ENCODE peak calls at places on chromosomes 3 and 15, in four cellular contexts. One of them, this sample, is unnamed.

GRCh38 chr3:20066848-20067617 is 26.8 kb downstream of the KAT2B start:
- DNase-seq in pancreas: no peak
- DNase-seq in cardiac muscle cell: no peak
- DNase-seq in H9: no peak
- DNase-seq in this sample: no peak

GRCh38 chr3:55434789-55435188 is 52.3 kb downstream of the WNT5A start:
- DNase-seq in pancreas: peak
- DNase-seq in cardiac muscle cell: no peak
- DNase-seq in H9: peak
- DNase-seq in this sample: no peak

GRCh38 chr3:55091381-55092225 is 163.7 kb upstream of the LRTM1 start:
- DNase-seq in pancreas: no peak
- DNase-seq in cardiac muscle cell: no peak
- DNase-seq in H9: no peak
- DNase-seq in this sample: no peak

GRCh38 chr3:46953265-46954010 is 23.1 kb downstream of the CCDC12 start:
- DNase-seq in pancreas: no peak
- DNase-seq in cardiac muscle cell: no peak
- DNase-seq in H9: no peak
- DNase-seq in this sample: no peak

GRCh38 chr3:38644016-38644661 is 5.3 kb downstream of the SCN5A start:
- DNase-seq in pancreas: no peak
- DNase-seq in cardiac muscle cell: no peak
- DNase-seq in H9: peak
- DNase-seq in this sample: no peak

GRCh38 chr15:48367483-48367882 is 36.3 kb downstream of the DUT start:
- DNase-seq in pancreas: no peak
- DNase-seq in cardiac muscle cell: no peak
- DNase-seq in H9: no peak
- DNase-seq in this sample: no peak

GRCh38 chr3:185687479-185687878 is 101.4 kb downstream of the SENP2 start:
- DNase-seq in pancreas: no peak
- DNase-seq in cardiac muscle cell: no peak
- DNase-seq in H9: no peak
- DNase-seq in this sample: no peak

GRCh38 chr3:81998139-81998755 is 236.8 kb upstream of the GBE1 start:
- DNase-seq in pancreas: peak
- DNase-seq in cardiac muscle cell: no peak
- DNase-seq in H9: no peak
- DNase-seq in this sample: no peak

GRCh38 chr3:34947849-34948248 is 691.5 kb upstream of the ARPP21 start:
- DNase-seq in pancreas: no peak
- DNase-seq in cardiac muscle cell: peak
- DNase-seq in H9: no peak
- DNase-seq in this sample: no peak

GRCh38 chr3:127371846-127372245 is 84.0 kb upstream of the PRR20G start:
- DNase-seq in pancreas: no peak
- DNase-seq in cardiac muscle cell: no peak
- DNase-seq in H9: no peak
- DNase-seq in this sample: no peak

GRCh38 chr3:49619649-49620048 is 54.5 kb upstream of the APEH start:
- DNase-seq in pancreas: no peak
- DNase-seq in cardiac muscle cell: no peak
- DNase-seq in H9: no peak
- DNase-seq in this sample: no peak

GRCh38 chr15:60941448-60941847 is 287.7 kb downstream of the RORA start:
- DNase-seq in pancreas: no peak
- DNase-seq in cardiac muscle cell: no peak
- DNase-seq in H9: no peak
- DNase-seq in this sample: no peak

GRCh38 chr3:98903099-98903498 is 1.6 kb upstream of the DCBLD2 start:
- DNase-seq in pancreas: no peak
- DNase-seq in cardiac muscle cell: no peak
- DNase-seq in H9: no peak
- DNase-seq in this sample: no peak

GRCh38 chr15:100468265-100468664 is 60.5 kb downstream of the CERS3 start:
- DNase-seq in pancreas: peak
- DNase-seq in cardiac muscle cell: peak
- DNase-seq in H9: no peak
- DNase-seq in this sample: no peak

GRCh38 chr3:79012946-79013362 is 754.8 kb downstream of the ROBO1 start:
- DNase-seq in pancreas: no peak
- DNase-seq in cardiac muscle cell: no peak
- DNase-seq in H9: no peak
- DNase-seq in this sample: no peak

GRCh38 chr3:52291508-52292181 is 4.0 kb downstream of the GLYCTK start:
- DNase-seq in pancreas: peak
- DNase-seq in cardiac muscle cell: peak
- DNase-seq in H9: no peak
- DNase-seq in this sample: peak

GRCh38 chr15:40511093-40511471 is 40.3 kb downstream of the CHST14 start:
- DNase-seq in pancreas: no peak
- DNase-seq in cardiac muscle cell: no peak
- DNase-seq in H9: no peak
- DNase-seq in this sample: no peak

GRCh38 chr3:69683076-69683806 is 56.0 kb upstream of the MITF start:
- DNase-seq in pancreas: no peak
- DNase-seq in cardiac muscle cell: no peak
- DNase-seq in H9: no peak
- DNase-seq in this sample: no peak

GRCh38 chr3:127836004-127836882 is 13.9 kb upstream of the MGLL start:
- DNase-seq in pancreas: no peak
- DNase-seq in cardiac muscle cell: no peak
- DNase-seq in H9: no peak
- DNase-seq in this sample: no peak

GRCh38 chr3:140128217-140129137 is 193.5 kb downstream of the CLSTN2 start:
- DNase-seq in pancreas: peak
- DNase-seq in cardiac muscle cell: peak
- DNase-seq in H9: peak
- DNase-seq in this sample: no peak

GRCh38 chr3:35042210-35042960 is 596.9 kb upstream of the ARPP21 start:
- DNase-seq in pancreas: no peak
- DNase-seq in cardiac muscle cell: no peak
- DNase-seq in H9: no peak
- DNase-seq in this sample: no peak

GRCh38 chr15:38593523-38593922 is 28.9 kb upstream of the RASGRP1 start:
- DNase-seq in pancreas: no peak
- DNase-seq in cardiac muscle cell: peak
- DNase-seq in H9: no peak
- DNase-seq in this sample: no peak

GRCh38 chr3:63192248-63192647 is 85.9 kb upstream of the SYNPR start:
- DNase-seq in pancreas: peak
- DNase-seq in cardiac muscle cell: no peak
- DNase-seq in H9: no peak
- DNase-seq in this sample: no peak

GRCh38 chr15:30055604-30056003 is 27.2 kb upstream of the GOLGA8J start:
- DNase-seq in pancreas: no peak
- DNase-seq in cardiac muscle cell: no peak
- DNase-seq in H9: no peak
- DNase-seq in this sample: no peak

GRCh38 chr3:132180337-132180791 is 136.8 kb upstream of the ACP3 start:
- DNase-seq in pancreas: no peak
- DNase-seq in cardiac muscle cell: peak
- DNase-seq in H9: peak
- DNase-seq in this sample: no peak

GRCh38 chr3:33438871-33439270 is 1.3 kb downstream of the UBP1 start:
- DNase-seq in pancreas: no peak
- DNase-seq in cardiac muscle cell: no peak
- DNase-seq in H9: no peak
- DNase-seq in this sample: no peak

GRCh38 chr3:180306691-180307090 is 270.0 kb upstream of the PEX5L start:
- DNase-seq in pancreas: no peak
- DNase-seq in cardiac muscle cell: no peak
- DNase-seq in H9: no peak
- DNase-seq in this sample: no peak

GRCh38 chr3:152471814-152472605 is 203.3 kb downstream of the MBNL1 start:
- DNase-seq in pancreas: peak
- DNase-seq in cardiac muscle cell: peak
- DNase-seq in H9: peak
- DNase-seq in this sample: peak

GRCh38 chr15:42149493-42150245 is 6.8 kb downstream of the PLA2G4F start:
- DNase-seq in pancreas: no peak
- DNase-seq in cardiac muscle cell: no peak
- DNase-seq in H9: no peak
- DNase-seq in this sample: no peak

DNA sequence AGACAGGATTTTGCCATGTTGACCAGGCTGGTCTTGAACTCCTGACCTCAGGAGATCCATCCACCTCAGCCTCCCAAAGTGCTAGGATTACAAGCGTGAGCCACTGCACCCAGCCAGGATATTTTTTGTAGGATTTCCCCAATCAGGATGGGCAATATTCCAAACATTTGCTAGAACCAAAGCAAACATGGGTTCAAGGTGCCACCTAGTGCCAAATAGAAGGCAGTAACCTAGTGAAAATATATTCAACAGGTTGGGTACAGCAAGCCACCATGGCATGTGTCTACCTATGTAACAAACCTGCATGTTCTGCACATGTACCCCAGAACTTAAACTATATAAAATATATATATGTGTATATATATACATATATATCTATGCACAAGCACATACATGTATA is 185.9 kb upstream of the CADM2 start:
- DNase-seq in pancreas: peak
- DNase-seq in cardiac muscle cell: no peak
- DNase-seq in H9: no peak
- DNase-seq in this sample: no peak
- TF ChIP-seq CTCF in pancreas: no peak
- TF ChIP-seq CTCF in cardiac muscle cell: no peak
- TF ChIP-seq CTCF in H9: peak
- TF ChIP-seq CTCF in this sample: no peak

DNA sequence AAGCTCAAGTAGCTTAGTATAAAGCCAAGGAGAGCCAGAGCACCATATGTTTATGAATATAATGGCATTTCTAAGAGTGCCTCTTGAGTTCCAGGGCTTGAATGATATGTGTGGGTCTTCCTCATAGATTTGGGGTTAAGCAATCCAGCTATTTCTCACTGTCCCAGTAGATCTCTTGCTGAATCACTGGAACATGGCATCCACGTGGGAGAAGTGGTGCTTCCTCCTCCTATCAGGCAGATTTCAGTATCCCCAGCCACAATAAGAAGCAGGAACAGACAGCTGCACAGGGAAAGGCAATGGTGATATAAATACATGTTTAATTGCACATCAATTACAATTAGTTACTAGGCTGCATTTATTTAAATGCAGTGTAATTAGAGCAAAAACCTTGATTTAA is 775.6 kb downstream of the AGBL1 start:
- DNase-seq in pancreas: no peak
- DNase-seq in cardiac muscle cell: no peak
- DNase-seq in H9: no peak
- DNase-seq in this sample: no peak
- H3K27ac ChIP-seq in pancreas: no peak
- H3K27ac ChIP-seq in cardiac muscle cell: no peak
- H3K27ac ChIP-seq in H9: no peak
- H3K27ac ChIP-seq in this sample: no peak

GRCh38 chr15:88939486-88939806 is 26.3 kb upstream of the MFGE8 start:
- DNase-seq in pancreas: no peak
- DNase-seq in cardiac muscle cell: no peak
- DNase-seq in H9: no peak
- DNase-seq in this sample: no peak
- TF ChIP-seq CTCF in pancreas: no peak
- TF ChIP-seq CTCF in cardiac muscle cell: no peak
- TF ChIP-seq CTCF in H9: no peak
- TF ChIP-seq CTCF in this sample: no peak

GRCh38 chr15:28934645-28935044 is 48.9 kb downstream of the APBA2 start:
- DNase-seq in pancreas: no peak
- DNase-seq in cardiac muscle cell: no peak
- DNase-seq in H9: no peak
- DNase-seq in this sample: no peak

GRCh38 chr15:28936481-28936881 is 50.7 kb downstream of the APBA2 start:
- DNase-seq in pancreas: no peak
- DNase-seq in cardiac muscle cell: no peak
- DNase-seq in H9: no peak
- DNase-seq in this sample: no peak

GRCh38 chr15:28935316-28935715 is 49.5 kb downstream of the APBA2 start:
- DNase-seq in pancreas: no peak
- DNase-seq in cardiac muscle cell: peak
- DNase-seq in H9: peak
- DNase-seq in this sample: peak

GRCh38 chr15:28937271-28937670 is 51.5 kb downstream of the APBA2 start:
- DNase-seq in pancreas: no peak
- DNase-seq in cardiac muscle cell: no peak
- DNase-seq in H9: no peak
- DNase-seq in this sample: no peak

DNA sequence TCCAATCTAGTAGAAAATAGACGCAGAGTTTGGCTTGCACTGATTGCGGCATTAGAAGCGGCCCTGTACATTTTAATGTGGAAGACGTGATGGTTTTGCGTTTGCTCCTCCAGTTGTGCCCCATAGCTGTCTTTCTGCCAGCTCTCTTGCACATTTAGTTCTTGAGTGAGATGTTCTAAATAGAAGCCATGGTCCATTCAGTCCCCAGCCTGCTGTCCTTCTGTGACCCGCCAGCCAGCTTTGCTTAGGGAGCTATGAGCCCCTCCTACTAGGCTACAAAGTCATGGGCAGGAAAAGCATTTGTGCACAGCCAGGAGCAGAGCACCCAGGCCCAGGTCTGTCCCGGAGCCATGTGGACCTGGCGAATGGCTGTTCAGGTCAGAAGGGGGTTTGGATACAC is 50.3 kb downstream of the APBA2 start:
- DNase-seq in pancreas: no peak
- DNase-seq in cardiac muscle cell: no peak
- DNase-seq in H9: no peak
- DNase-seq in this sample: no peak
- H3K27ac ChIP-seq in pancreas: no peak
- H3K27ac ChIP-seq in cardiac muscle cell: no peak
- H3K27ac ChIP-seq in H9: no peak
- H3K27ac ChIP-seq in this sample: peak

GRCh38 chr3:58564054-58564453 is 13.1 kb downstream of the FAM107A start:
- DNase-seq in pancreas: no peak
- DNase-seq in cardiac muscle cell: no peak
- DNase-seq in H9: no peak
- DNase-seq in this sample: no peak

GRCh38 chr3:58559586-58559985 is 17.6 kb downstream of the FAM107A start:
- DNase-seq in pancreas: no peak
- DNase-seq in cardiac muscle cell: no peak
- DNase-seq in H9: peak
- DNase-seq in this sample: no peak

GRCh38 chr3:58562498-58562897 is 14.7 kb downstream of the FAM107A start:
- DNase-seq in pancreas: no peak
- DNase-seq in cardiac muscle cell: no peak
- DNase-seq in H9: peak
- DNase-seq in this sample: no peak

GRCh38 chr3:58563386-58564035 is 13.7 kb downstream of the FAM107A start:
- DNase-seq in pancreas: no peak
- DNase-seq in cardiac muscle cell: no peak
- DNase-seq in H9: peak
- DNase-seq in this sample: no peak

GRCh38 chr3:58560771-58561311 is 16.4 kb downstream of the FAM107A start:
- DNase-seq in pancreas: no peak
- DNase-seq in cardiac muscle cell: peak
- DNase-seq in H9: peak
- DNase-seq in this sample: no peak
- TF ChIP-seq CTCF in pancreas: no peak
- TF ChIP-seq CTCF in cardiac muscle cell: peak
- TF ChIP-seq CTCF in H9: peak
- TF ChIP-seq CTCF in this sample: no peak

This sample was measured in CD4-positive, alpha-beta T cell.